ENCODE peak calls at places on chromosomes 7 and 10, in six cellular contexts. U, S, V, J, W and K are unnamed samples. For H3K27me3, the result is how much of the 10 kb centered on the place peaks cover.

GRCh38 chr10:131027256-131027655 is 284.3 kb downstream of the TCERG1L start:
- DNase-seq in U (no peak), S (no peak), V (no peak), J (no peak), W (no peak), K (no peak)

GRCh38 chr10:6588082-6588481 is 8.0 kb upstream of the PRKCQ start:
- DNase-seq in U (no peak), S (no peak), V (no peak), J (no peak), W (no peak), K (no peak)

GRCh38 chr7:64639267-64640001 is 26.5 kb upstream of the ZNF107 start:
- DNase-seq in U (no peak), S (no peak), V (no peak), J (no peak), W (no peak), K (no peak)

GRCh38 chr10:101612872-101613271 is 24.8 kb downstream of the DPCD start:
- DNase-seq in U (no peak), S (no peak), V (no peak), J (no peak), W (no peak), K (no peak)

GRCh38 chr7:67301667-67302066 is 305.0 kb downstream of the TYW1 start:
- DNase-seq in U (no peak), S (no peak), V (no peak), J (no peak), W (no peak), K (no peak)

GRCh38 chr10:43054593-43054992 is 22.3 kb upstream of the RET start:
- DNase-seq in U (no peak), S (no peak), V (no peak), J (no peak), W (no peak), K (no peak)

GRCh38 chr7:44073664-44074348 is 8.4 kb upstream of the PGAM2 start:
- DNase-seq in U (peak), S (peak), V (no peak), J (no peak), W (no peak), K (peak)

GRCh38 chr10:101304316-101304715 is 49.6 kb upstream of the BTRC start:
- DNase-seq in U (no peak), S (no peak), V (no peak), J (no peak), W (no peak), K (no peak)

GRCh38 chr7:30503273-30504212 is 1.1 kb downstream of the GGCT start:
- DNase-seq in U (no peak), S (no peak), V (no peak), J (no peak), W (no peak), K (no peak)

GRCh38 chr10:77313066-77313750 is 324.4 kb downstream of the KCNMA1 start:
- DNase-seq in U (no peak), S (no peak), V (no peak), J (no peak), W (no peak), K (no peak)

GRCh38 chr7:381211-382117 is 91.5 kb downstream of the FOXL3 start:
- DNase-seq in U (no peak), S (peak), V (no peak), J (no peak), W (peak), K (no peak)

GRCh38 chr7:116339564-116339963 is 129.2 kb downstream of the TES start:
- DNase-seq in U (no peak), S (no peak), V (no peak), J (peak), W (no peak), K (no peak)

GRCh38 chr7:107213193-107213788 is 44.5 kb downstream of the HBP1 start:
- DNase-seq in U (no peak), S (no peak), V (no peak), J (no peak), W (no peak), K (no peak)

GRCh38 chr7:37352251-37352650 is 96.4 kb downstream of the ELMO1 start:
- DNase-seq in U (no peak), S (no peak), V (no peak), J (no peak), W (no peak), K (no peak)

GRCh38 chr10:60235001-60235400 is 154.7 kb downstream of the ANK3 start:
- DNase-seq in U (no peak), S (no peak), V (no peak), J (no peak), W (no peak), K (no peak)
- H3K4me3 ChIP-seq in U (no peak), S (no peak), V (no peak), J (no peak), W (no peak), K (no peak)

GRCh38 chr7:5552123-5552522 is 128.5 kb upstream of the TNRC18 start:
- DNase-seq in U (no peak), S (no peak), V (no peak), J (no peak), W (no peak), K (no peak)

GRCh38 chr7:5553298-5553877 is 129.8 kb upstream of the TNRC18 start:
- DNase-seq in U (no peak), S (no peak), V (no peak), J (no peak), W (no peak), K (no peak)

GRCh38 chr7:5554287-5554785 is 130.7 kb upstream of the TNRC18 start:
- DNase-seq in U (no peak), S (no peak), V (no peak), J (no peak), W (peak), K (no peak)

GRCh38 chr7:5559586-5559985 is 136.0 kb upstream of the TNRC18 start:
- DNase-seq in U (no peak), S (no peak), V (no peak), J (no peak), W (no peak), K (no peak)

GRCh38 chr7:5557920-5558401 is 134.3 kb upstream of the TNRC18 start:
- DNase-seq in U (peak), S (no peak), V (no peak), J (peak), W (peak), K (peak)
- TF ChIP-seq CTCF in U (peak), S (no peak), V (no peak), J (no peak), W (no peak), K (no peak)

GRCh38 chr7:38630720-38631673 is at the start of gene AMPH:
- DNase-seq in U (peak), S (no peak), V (no peak), J (no peak), W (peak), K (no peak)

GRCh38 chr7:38625866-38626265 is 5.3 kb downstream of the AMPH start:
- DNase-seq in U (no peak), S (no peak), V (no peak), J (no peak), W (no peak), K (no peak)

GRCh38 chr7:38632411-38632810 is 1.2 kb upstream of the AMPH start:
- DNase-seq in U (no peak), S (no peak), V (no peak), J (no peak), W (no peak), K (no peak)

GRCh38 chr7:38629621-38630020 is 1.6 kb downstream of the AMPH start:
- DNase-seq in U (no peak), S (no peak), V (no peak), J (no peak), W (no peak), K (no peak)

DNA sequence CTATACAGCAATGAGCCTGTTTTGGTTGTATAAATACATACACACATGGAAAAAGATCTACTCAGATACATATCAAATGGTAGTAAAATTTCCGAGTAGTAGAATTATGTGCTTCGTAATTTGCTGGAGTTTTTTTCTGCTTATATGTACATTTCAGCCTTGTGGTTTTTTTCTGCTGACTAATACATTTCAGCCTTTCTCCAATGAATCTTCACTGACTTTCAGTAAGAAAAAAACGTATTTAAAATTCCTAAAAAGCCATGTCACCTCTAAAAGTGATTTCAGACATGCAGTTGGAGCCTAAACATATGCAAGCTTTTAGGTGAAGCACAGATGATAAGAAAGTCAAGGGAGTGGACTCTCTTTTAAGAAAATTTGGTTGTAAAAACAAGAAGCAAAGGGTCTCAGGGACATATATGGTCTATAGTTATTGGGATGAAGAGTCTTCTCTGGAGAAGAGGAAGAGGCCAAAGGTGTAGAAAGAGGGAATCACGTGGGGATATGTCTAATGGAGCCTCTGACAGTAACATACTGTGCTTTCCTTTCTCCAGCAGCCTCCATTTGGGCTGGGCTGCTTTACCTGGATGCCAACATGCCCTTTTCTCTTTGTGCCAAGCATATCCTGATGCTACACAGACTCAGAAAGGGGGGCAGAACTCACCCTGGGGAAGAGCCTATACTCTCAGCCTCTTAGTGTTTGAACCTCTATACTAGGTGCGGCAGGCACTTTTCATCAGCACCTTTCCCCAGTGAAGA is 2.4 kb downstream of the AMPH start:
- DNase-seq in U (no peak), S (no peak), V (no peak), J (no peak), W (no peak), K (no peak)
- H3K27me3 ChIP-seq in U (under half), S (under half), V (under half), J (under half), W (under half), K (under half)

DNA sequence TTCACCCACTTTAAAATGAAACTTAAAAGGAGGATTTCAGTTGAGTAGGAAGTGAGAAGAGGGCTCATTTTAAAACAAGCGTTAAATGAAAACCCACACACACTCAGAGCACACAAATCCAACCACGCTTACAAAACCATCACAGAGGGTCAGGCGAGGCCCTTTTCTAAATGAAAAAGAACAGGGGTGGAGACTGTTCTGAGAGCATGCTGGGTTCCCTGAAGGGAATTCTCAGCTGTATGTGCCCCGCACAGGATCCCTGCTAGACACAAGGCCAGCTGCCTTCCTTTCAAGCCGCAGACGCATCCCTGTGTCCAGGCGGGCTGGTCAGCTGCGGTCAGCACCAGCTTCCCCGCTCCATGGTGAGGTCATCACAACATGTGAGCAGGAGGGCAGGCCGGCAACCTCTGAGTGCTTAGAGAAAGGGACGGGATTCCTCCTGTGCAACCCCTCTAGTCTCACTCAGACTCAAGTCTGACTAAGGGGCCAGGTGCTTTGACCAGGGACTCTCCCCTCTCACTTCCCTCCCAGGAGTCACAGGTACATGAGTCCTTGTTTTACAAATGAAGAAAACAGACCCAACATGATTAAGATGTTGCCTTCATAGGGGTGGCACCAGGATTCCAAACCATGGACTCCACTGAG is 111.9 kb downstream of the EGFR start:
- DNase-seq in U (no peak), S (no peak), V (no peak), J (no peak), W (no peak), K (no peak)
- H3K4me3 ChIP-seq in U (no peak), S (no peak), V (no peak), J (peak), W (no peak), K (no peak)